ENCODE peak calls at places on chromosomes 12 and 14, in seven cellular contexts. G is BJ, A is GM13976, F is PC-3, S is lung, C is AG04450, I is transverse colon. B is an unnamed sample.

GRCh38 chr12:93101367-93101766 is 172.3 kb upstream of the EEA1 start:
- DNase-seq in G (no peak), A (no peak), I (no peak), F (no peak), S (no peak), C (no peak), B (no peak)

GRCh38 chr14:102786758-102787157 is 9.5 kb downstream of the TRAF3 start:
- DNase-seq in S (no peak), C (no peak), A (no peak), I (no peak), F (peak; percentile 40), G (no peak), B (no peak)

GRCh38 chr12:78918221-78918620 is 53.6 kb downstream of the SYT1 start:
- DNase-seq in G (no peak), F (no peak), S (no peak), A (no peak), C (no peak), I (no peak), B (no peak)

GRCh38 chr12:130192667-130193345 is 30.5 kb downstream of the FZD10 start:
- DNase-seq in C (no peak), I (no peak), S (no peak), G (no peak), A (no peak), F (no peak), B (no peak)

GRCh38 chr12:76206677-76207072 is 122.2 kb upstream of the NAP1L1 start:
- DNase-seq in C (no peak), I (no peak), G (no peak), F (no peak), A (no peak), S (no peak), B (no peak)

GRCh38 chr12:93442411-93443340 is 929 bp upstream of the UBE2N start:
- DNase-seq in I (no peak), C (no peak), A (no peak), S (no peak), F (peak; percentile 24), G (no peak), B (no peak)

GRCh38 chr14:55073856-55074255 is 22.4 kb downstream of the MAPK1IP1L start:
- DNase-seq in A (no peak), F (peak; percentile 42), S (no peak), C (no peak), I (no peak), G (no peak), B (no peak)

GRCh38 chr14:31556191-31556590 is 5.0 kb upstream of the NUBPL start:
- DNase-seq in S (no peak), C (no peak), I (no peak), F (no peak), A (no peak), G (no peak), B (no peak)

GRCh38 chr12:109449845-109450532 is 27.1 kb downstream of the KCTD10 start:
- DNase-seq in G (no peak), I (peak; percentile 62), C (no peak), S (no peak), A (no peak), F (no peak), B (no peak)

GRCh38 chr12:113610698-113611097 is 139.0 kb upstream of the LHX5 start:
- DNase-seq in S (no peak), A (no peak), F (no peak), C (no peak), I (no peak), G (no peak), B (no peak)

GRCh38 chr12:69066420-69067373 is 133.7 kb upstream of the CPM start:
- DNase-seq in S (no peak), G (no peak), I (no peak), F (no peak), C (no peak), A (no peak), B (no peak)

GRCh38 chr12:111209779-111210178 is 159.1 kb downstream of the PHETA1 start:
- DNase-seq in S (no peak), C (no peak), I (no peak), G (no peak), A (no peak), F (no peak), B (no peak)

GRCh38 chr12:30701056-30701455 is 5.4 kb upstream of the IPO8 start:
- DNase-seq in F (no peak), I (no peak), C (no peak), G (no peak), S (no peak), A (no peak), B (no peak)

GRCh38 chr14:23937121-23937692 is 16.4 kb upstream of the DHRS4 start:
- DNase-seq in F (no peak), C (no peak), A (no peak), S (no peak), I (no peak), G (no peak), B (no peak)

GRCh38 chr14:103819503-103820307 is 27.7 kb downstream of the PPP1R13B start:
- DNase-seq in G (no peak), A (peak; percentile 35), S (peak; percentile 57), F (no peak), C (no peak), I (peak; percentile 47), B (no peak)

GRCh38 chr14:91009501-91010152 is 50.8 kb downstream of the RPS6KA5 start:
- DNase-seq in G (no peak), A (peak; percentile 66), I (no peak), S (no peak), F (no peak), C (no peak), B (peak; percentile 71)

GRCh38 chr12:106436183-106436582 is 78.6 kb downstream of the POLR3B start:
- DNase-seq in G (no peak), C (no peak), A (no peak), S (no peak), F (no peak), I (no peak), B (no peak)

GRCh38 chr12:57242691-57243454 is 8.1 kb downstream of the STAC3 start:
- DNase-seq in I (peak; percentile 72), A (peak; percentile 79), S (no peak), G (no peak), F (peak; percentile 68), C (no peak), B (peak; percentile 74)

GRCh38 chr12:3551386-3551785 is 60.4 kb downstream of the PRMT8 start:
- DNase-seq in G (no peak), A (no peak), I (no peak), S (peak; percentile 43), C (no peak), F (no peak), B (no peak)

GRCh38 chr14:95471526-95472304 is 44.7 kb downstream of the SYNE3 start:
- DNase-seq in S (no peak), I (no peak), F (no peak), C (no peak), G (no peak), A (no peak), B (no peak)

GRCh38 chr14:101876539-101876938 is 87.8 kb upstream of the DYNC1H1 start:
- DNase-seq in I (peak; percentile 83), G (peak; percentile 48), A (peak; percentile 79), S (peak; percentile 66), F (no peak), C (no peak), B (peak; percentile 82)

GRCh38 chr12:49259452-49259851 is 5.4 kb upstream of the TUBA1C start:
- DNase-seq in S (no peak), F (no peak), C (no peak), I (no peak), G (no peak), A (no peak), B (no peak)

GRCh38 chr12:122865268-122866231 is 30.3 kb downstream of the HIP1R start:
- DNase-seq in A (no peak), F (peak; percentile 52), I (no peak), S (no peak), G (no peak), C (no peak), B (no peak)

GRCh38 chr14:91373591-91374245 is 43.9 kb downstream of the CCDC88C start:
- DNase-seq in I (no peak), S (no peak), A (peak; percentile 86), F (peak; percentile 38), C (no peak), G (no peak), B (peak; percentile 88)

GRCh38 chr12:130480231-130480630 is 142.5 kb downstream of the PIWIL1 start:
- DNase-seq in F (no peak), I (no peak), C (no peak), A (no peak), G (no peak), S (no peak), B (no peak)

GRCh38 chr12:116159175-116159574 is 118.3 kb downstream of the MED13L start:
- DNase-seq in G (no peak), C (no peak), F (no peak), I (no peak), S (no peak), A (no peak), B (no peak)

GRCh38 chr12:129401572-129401971 is 502.3 kb downstream of the TMEM132D start:
- DNase-seq in F (no peak), A (no peak), I (peak; percentile 60), S (no peak), C (no peak), G (no peak), B (no peak)

GRCh38 chr14:71187633-71188356 is 280.5 kb downstream of the PCNX1 start:
- DNase-seq in S (no peak), A (no peak), I (no peak), C (no peak), G (no peak), F (peak; percentile 24), B (no peak)

GRCh38 chr12:11446372-11446771 is 51.0 kb upstream of the PRB2 start:
- DNase-seq in S (no peak), C (no peak), A (no peak), F (no peak), I (no peak), G (no peak), B (no peak)

GRCh38 chr12:82800185-82800584 is 113.5 kb downstream of the TMTC2 start:
- DNase-seq in C (no peak), A (no peak), S (no peak), I (no peak), G (no peak), F (no peak), B (no peak)
- TF ChIP-seq CTCF in C (no peak), A (no peak), S (no peak), I (no peak), G (no peak), F (no peak), B (no peak)

DNA sequence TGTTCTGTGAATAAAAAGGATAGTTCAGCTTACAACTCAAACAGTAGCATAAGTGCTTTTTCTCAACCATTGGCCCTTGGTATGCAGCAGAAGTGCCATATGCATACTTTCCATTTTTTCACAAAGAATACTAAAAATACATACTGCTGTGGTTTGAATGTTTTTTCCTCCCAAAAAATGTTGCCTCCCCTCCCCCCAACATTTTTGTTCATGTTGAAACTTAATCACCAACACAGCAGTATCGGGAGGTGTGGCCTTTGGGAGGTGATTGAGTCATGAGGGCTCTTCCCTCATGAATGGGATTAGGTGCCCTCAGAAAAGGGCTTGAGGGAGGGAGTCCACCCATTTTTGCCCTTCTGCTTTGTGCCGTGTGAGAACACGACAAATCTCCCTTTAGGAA is 198.6 kb downstream of the ESR2 start:
- DNase-seq in F (no peak), S (no peak), I (no peak), C (no peak), A (no peak), G (peak; percentile 39), B (no peak)
- TF ChIP-seq CTCF in F (no peak), S (no peak), I (no peak), C (no peak), A (no peak), G (no peak), B (no peak)

GRCh38 chr14:99744199-99744872 is 48.9 kb upstream of the EML1 start:
- DNase-seq in S (no peak), G (no peak), C (no peak), I (no peak), A (no peak), F (no peak), B (no peak)
- TF ChIP-seq CTCF in S (no peak), G (no peak), C (no peak), I (no peak), A (no peak), F (peak; percentile 11), B (no peak)

GRCh38 chr12:118064608-118065007 is 3.6 kb upstream of the WSB2 start:
- DNase-seq in F (no peak), S (no peak), C (no peak), G (no peak), I (no peak), A (peak; percentile 53), B (peak; percentile 54)
- TF ChIP-seq CTCF in F (peak; percentile 26), S (no peak), C (peak; percentile 37), G (peak; percentile 5), I (no peak), A (no peak), B (peak; percentile 47)

B was measured in GM13977.